ENCODE peak calls at places on chromosome 16, in seven cellular contexts. A is GM23338; O is EH; D is effector CD8-positive, alpha-beta T cell; U is KBM-7; Y is ascending aorta; L is NCI-H1092. E is an unnamed sample.

GRCh38 chr16:10886739-10887269 is 9.8 kb downstream of the CIITA start:
- DNase-seq in A (no peak), Y (no peak), D (no peak), U (peak), O (no peak), L (no peak), E (no peak)

GRCh38 chr16:52114414-52114813 is 432.5 kb downstream of the TOX3 start:
- DNase-seq in U (no peak), D (no peak), O (no peak), Y (no peak), L (no peak), A (peak), E (no peak)

GRCh38 chr16:30005341-30006094 is 5.3 kb downstream of the DOC2A start:
- DNase-seq in Y (no peak), D (peak), L (no peak), O (peak), A (peak), U (peak), E (peak)

GRCh38 chr16:57998484-57998883 is 2.0 kb downstream of the ZNF319 start:
- DNase-seq in U (peak), D (peak), O (no peak), L (no peak), Y (no peak), A (no peak), E (peak)

GRCh38 chr16:79089735-79090284 is 510.7 kb downstream of the MAF start:
- DNase-seq in D (no peak), A (no peak), U (peak), Y (no peak), L (no peak), O (no peak), E (no peak)

GRCh38 chr16:80507538-80507937 is 33.3 kb upstream of the DYNLRB2 start:
- DNase-seq in A (no peak), U (no peak), D (no peak), O (no peak), Y (no peak), L (no peak), E (no peak)

GRCh38 chr16:10992112-10992511 is 47.7 kb downstream of the CLEC16A start:
- DNase-seq in U (no peak), O (peak), D (no peak), Y (no peak), A (no peak), L (no peak), E (no peak)

GRCh38 chr16:3659200-3659599 is 4.7 kb downstream of the DNASE1 start:
- DNase-seq in D (no peak), O (peak), U (no peak), Y (no peak), A (no peak), L (no peak), E (no peak)

GRCh38 chr16:17557480-17557879 is 86.7 kb upstream of the XYLT1 start:
- DNase-seq in A (no peak), D (no peak), U (no peak), Y (no peak), L (no peak), O (no peak), E (peak)

GRCh38 chr16:55389426-55390073 is 65.5 kb downstream of the IRX6 start:
- DNase-seq in D (no peak), A (no peak), Y (no peak), O (no peak), U (no peak), L (peak), E (no peak)

GRCh38 chr16:66619036-66619435 is 14.5 kb downstream of the CMTM3 start:
- DNase-seq in D (no peak), O (peak), Y (no peak), U (no peak), A (no peak), L (no peak), E (no peak)

GRCh38 chr16:55657616-55658015 is 1.8 kb downstream of the SLC6A2 start:
- DNase-seq in O (no peak), L (no peak), Y (no peak), D (no peak), U (no peak), A (no peak), E (no peak)

GRCh38 chr16:84895016-84895415 is 75.2 kb downstream of the CRISPLD2 start:
- DNase-seq in A (no peak), O (no peak), D (no peak), L (no peak), Y (no peak), U (no peak), E (no peak)

GRCh38 chr16:88770459-88771293 is 14.3 kb downstream of the PIEZO1 start:
- DNase-seq in L (no peak), D (peak), A (peak), U (peak), Y (no peak), O (peak), E (peak)

GRCh38 chr16:89738538-89739317 is 17.4 kb downstream of the ZNF276 start:
- DNase-seq in Y (no peak), U (no peak), L (no peak), O (no peak), D (no peak), A (no peak), E (no peak)

GRCh38 chr16:68065716-68066305 is 19.4 kb upstream of the NFATC3 start:
- DNase-seq in Y (no peak), U (no peak), L (no peak), O (peak), A (no peak), D (no peak), E (no peak)

GRCh38 chr16:83441523-83441922 is 366.3 kb upstream of the HSBP1 start:
- DNase-seq in L (no peak), D (no peak), U (no peak), A (no peak), Y (no peak), O (peak), E (no peak)

GRCh38 chr16:54040480-54040879 is 246.1 kb downstream of the IRX3 start:
- DNase-seq in A (no peak), U (no peak), L (no peak), D (no peak), O (no peak), Y (no peak), E (no peak)

GRCh38 chr16:71626858-71627213 is 852 bp downstream of the MARVELD3 start:
- DNase-seq in Y (no peak), L (no peak), A (peak), D (no peak), O (no peak), U (no peak), E (no peak)

GRCh38 chr16:85718682-85719081 is 29.9 kb upstream of the GINS2 start:
- DNase-seq in U (no peak), Y (no peak), D (no peak), A (peak), L (no peak), O (peak), E (no peak)

GRCh38 chr16:22353188-22353919 is 21.1 kb downstream of the CDR2 start:
- DNase-seq in O (peak), Y (no peak), A (peak), D (no peak), L (no peak), U (peak), E (no peak)

GRCh38 chr16:14298374-14299122 is 227.4 kb downstream of the MRTFB start:
- DNase-seq in D (no peak), U (no peak), A (no peak), L (no peak), O (no peak), Y (no peak), E (no peak)

GRCh38 chr16:86584726-86585721 is 6.7 kb downstream of the FOXL1 start:
- DNase-seq in A (no peak), Y (no peak), L (no peak), O (peak), D (no peak), U (no peak), E (no peak)

E was measured in naive thymus-derived CD8-positive, alpha-beta T cell.